ENCODE peak calls at places on chromosomes 16 and 17, in five cellular contexts. U is HepG2, R is H1, O is GM12878, A is K562. Z is an unnamed sample.
A peak's percentile ranks its signal among the peaks of the same experiment; 100 is the strongest.

GRCh38 chr17:78407387-78407990 is 29.0 kb downstream of the PGS1 start:
- DNase-seq in U (no peak), R (no peak), O (no peak), A (no peak), Z (no peak)

GRCh38 chr16:78786635-78787034 is 687.2 kb downstream of the WWOX start:
- DNase-seq in U (no peak), R (no peak), O (no peak), A (no peak), Z (no peak)

GRCh38 chr17:17109231-17109630 is 67.0 kb downstream of the MPRIP start:
- DNase-seq in U (no peak), R (no peak), O (no peak), A (no peak), Z (no peak)

GRCh38 chr17:66763056-66763455 is 71.9 kb upstream of the CACNG5 start:
- DNase-seq in U (no peak), R (no peak), O (no peak), A (no peak), Z (no peak)

GRCh38 chr16:64864232-64864803 is 257.5 kb downstream of the CDH11 start:
- DNase-seq in U (no peak), R (no peak), O (no peak), A (no peak), Z (no peak)

GRCh38 chr17:18854956-18855355 is 3.0 kb upstream of the PRPSAP2 start:
- DNase-seq in U (no peak), R (no peak), O (no peak), A (no peak), Z (no peak)

GRCh38 chr16:9256196-9256595 is 164.8 kb downstream of the HAPSTR1 start:
- DNase-seq in U (peak; percentile 66), R (peak; percentile 58), O (no peak), A (peak; percentile 68), Z (peak; percentile 36)

GRCh38 chr17:18950944-18951905 is 740 bp upstream of the SLC5A10 start:
- DNase-seq in U (no peak), R (no peak), O (no peak), A (peak; percentile 34), Z (no peak)

GRCh38 chr17:6677946-6678345 is 26.4 kb downstream of the C17orf100 start:
- DNase-seq in U (no peak), R (no peak), O (no peak), A (no peak), Z (no peak)

GRCh38 chr16:69501956-69502457 is 63.8 kb upstream of the NFAT5 start:
- DNase-seq in U (peak; percentile 95), R (no peak), O (peak; percentile 63), A (no peak), Z (no peak)

GRCh38 chr17:66466933-66467367 is 164.5 kb downstream of the PRKCA start:
- DNase-seq in U (peak; percentile 92), R (no peak), O (no peak), A (peak; percentile 67), Z (peak; percentile 92)

GRCh38 chr17:1907216-1907631 is 77.4 kb downstream of the RPA1 start:
- DNase-seq in U (no peak), R (no peak), O (no peak), A (no peak), Z (no peak)

GRCh38 chr16:73225983-73226382 is 178.1 kb upstream of the ZFHX3 start:
- DNase-seq in U (no peak), R (no peak), O (no peak), A (no peak), Z (no peak)

DNA sequence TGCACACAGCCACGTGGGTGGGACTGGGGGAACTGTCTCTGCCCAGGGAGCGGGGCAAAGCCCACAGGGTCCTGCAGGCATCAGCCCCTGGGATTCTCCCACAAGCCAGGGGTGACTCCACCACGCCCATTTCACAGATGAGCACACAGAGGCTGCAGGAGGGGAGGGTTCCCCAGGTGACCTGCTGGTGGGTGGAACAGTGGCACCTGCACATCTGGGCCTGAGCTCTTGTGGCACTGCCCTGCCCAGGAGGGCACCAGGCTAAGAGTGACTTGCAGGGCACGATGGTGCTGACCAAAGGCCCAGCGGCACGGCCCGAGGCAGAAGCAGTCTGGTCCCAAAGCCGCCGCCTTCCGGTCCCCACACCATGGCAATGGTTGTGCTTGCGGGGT is 23.9 kb downstream of the PIEZO1 start:
- DNase-seq in U (no peak), R (no peak), O (no peak), A (no peak), Z (no peak)
- H3K4me1 ChIP-seq in U (peaks cover 69% of the 10 kb centered on the region), R (peaks cover 33% of the 10 kb centered on the region), O (no peaks in the 10 kb centered on the region), A (peaks cover 92% of the 10 kb centered on the region), Z (peaks cover 59% of the 10 kb centered on the region)

GRCh38 chr17:44323359-44324091 is 1.1 kb downstream of the SLC25A39 start:
- DNase-seq in U (no peak), R (no peak), O (no peak), A (peak; percentile 32), Z (no peak)

GRCh38 chr17:44321246-44322120 is 3.1 kb downstream of the SLC25A39 start:
- DNase-seq in U (no peak), R (no peak), O (no peak), A (no peak), Z (no peak)

GRCh38 chr17:44322236-44322895 is 2.3 kb downstream of the SLC25A39 start:
- DNase-seq in U (no peak), R (no peak), O (no peak), A (no peak), Z (no peak)

GRCh38 chr17:44324571-44325275 is at the start of gene SLC25A39:
- DNase-seq in U (peak; percentile 85), R (no peak), O (no peak), A (peak; percentile 97), Z (peak; percentile 84)

GRCh38 chr17:44324092-44324570 is 492 bp downstream of the SLC25A39 start:
- DNase-seq in U (no peak), R (no peak), O (no peak), A (peak; percentile 41), Z (no peak)
- TF ChIP-seq CTCF in U (peak; percentile 3), R (no peak), O (no peak), A (no peak), Z (no peak)

DNA sequence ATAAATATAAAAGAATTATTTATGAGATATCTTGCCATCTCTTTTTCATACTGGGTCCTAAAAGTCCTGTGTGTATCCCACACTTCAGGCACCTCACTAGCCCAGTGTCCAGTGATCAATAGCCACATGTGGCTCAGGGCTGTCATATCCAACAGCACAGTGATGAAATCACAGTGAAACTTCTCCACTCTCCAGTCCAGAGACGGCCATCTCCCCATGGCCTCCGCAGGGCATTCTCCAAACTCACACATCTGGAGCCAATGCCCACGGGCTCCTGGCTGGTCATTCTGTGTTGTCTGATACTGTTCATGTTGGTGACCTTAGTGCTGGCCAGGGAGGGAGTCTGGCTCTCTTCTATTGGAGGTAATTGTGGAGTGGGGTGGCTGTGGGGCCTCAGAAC is 125.2 kb upstream of the SDK2 start:
- DNase-seq in U (no peak), R (no peak), O (no peak), A (no peak), Z (no peak)
- TF ChIP-seq SRF in U (no peak), R (no peak), O (no peak), A (no peak), Z (no peak)

GRCh38 chr17:77365584-77366186 is 224.9 kb downstream of the SEC14L1 start:
- DNase-seq in U (no peak), R (no peak), O (no peak), A (peak; percentile 32), Z (peak; percentile 85)
- H3K4me1 ChIP-seq in U (peaks cover 67% of the 10 kb centered on the region), R (peaks cover 17% of the 10 kb centered on the region), O (peaks cover 23% of the 10 kb centered on the region), A (peaks cover 64% of the 10 kb centered on the region), Z (peaks cover 70% of the 10 kb centered on the region)

DNA sequence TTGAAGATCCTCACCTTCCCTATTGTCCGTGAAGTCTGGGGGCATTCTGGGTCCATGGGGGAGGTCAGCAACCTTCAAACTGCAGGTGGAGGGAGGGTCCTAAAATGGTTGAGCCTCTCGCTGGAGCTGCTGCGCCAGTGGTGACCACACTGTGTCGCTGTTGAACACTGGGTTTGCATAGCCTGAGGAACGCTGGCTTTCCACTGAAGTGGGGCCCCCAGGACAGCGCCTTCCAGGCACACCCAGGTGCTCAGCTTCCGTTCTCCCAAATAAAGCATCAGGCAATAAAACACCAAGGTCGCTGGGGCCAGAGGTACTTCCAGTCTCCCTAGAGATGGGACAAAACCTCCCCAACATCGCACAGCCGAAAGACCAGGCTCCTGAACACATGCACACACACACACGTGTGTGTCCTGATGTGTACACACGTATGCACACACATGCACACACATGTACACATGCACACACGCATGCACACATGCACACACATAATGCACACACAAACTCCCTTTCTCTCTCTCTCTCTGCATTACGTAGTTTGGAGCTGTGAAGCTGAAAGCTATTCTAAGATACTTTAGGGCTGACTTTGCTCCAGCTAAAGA is 120.6 kb downstream of the IRF8 start:
- DNase-seq in U (no peak), R (peak; percentile 21), O (no peak), A (peak; percentile 28), Z (no peak)
- TF ChIP-seq CTCF in U (peak; percentile 38), R (peak; percentile 73), O (peak; percentile 32), A (peak; percentile 39), Z (peak; percentile 63)

GRCh38 chr16:89200850-89201466 is 621 bp upstream of the SLC22A31 start:
- DNase-seq in U (no peak), R (no peak), O (no peak), A (no peak), Z (no peak)

GRCh38 chr16:89199241-89200123 is 855 bp downstream of the SLC22A31 start:
- DNase-seq in U (no peak), R (no peak), O (no peak), A (no peak), Z (no peak)

GRCh38 chr16:89198417-89199240 is 1.7 kb downstream of the SLC22A31 start:
- DNase-seq in U (no peak), R (no peak), O (no peak), A (no peak), Z (no peak)

GRCh38 chr16:89201467-89202377 is 1.4 kb upstream of the SLC22A31 start:
- DNase-seq in U (peak; percentile 78), R (peak; percentile 53), O (no peak), A (peak; percentile 88), Z (peak; percentile 84)

GRCh38 chr16:89200124-89200849 is at the start of gene SLC22A31:
- DNase-seq in U (peak; percentile 70), R (no peak), O (no peak), A (no peak), Z (no peak)
- TF ChIP-seq SRF in U (no peak), R (no peak), O (no peak), A (no peak), Z (no peak)

GRCh38 chr16:89467382-89467781 is 23.0 kb downstream of the ANKRD11 start:
- DNase-seq in U (no peak), R (no peak), O (no peak), A (no peak), Z (no peak)

GRCh38 chr16:89473136-89473712 is 17.1 kb downstream of the ANKRD11 start:
- DNase-seq in U (no peak), R (no peak), O (no peak), A (no peak), Z (no peak)

GRCh38 chr16:89473791-89474414 is 16.5 kb downstream of the ANKRD11 start:
- DNase-seq in U (no peak), R (no peak), O (no peak), A (no peak), Z (no peak)

GRCh38 chr16:89472711-89473075 is 17.7 kb downstream of the ANKRD11 start:
- DNase-seq in U (peak; percentile 51), R (no peak), O (no peak), A (no peak), Z (no peak)

DNA sequence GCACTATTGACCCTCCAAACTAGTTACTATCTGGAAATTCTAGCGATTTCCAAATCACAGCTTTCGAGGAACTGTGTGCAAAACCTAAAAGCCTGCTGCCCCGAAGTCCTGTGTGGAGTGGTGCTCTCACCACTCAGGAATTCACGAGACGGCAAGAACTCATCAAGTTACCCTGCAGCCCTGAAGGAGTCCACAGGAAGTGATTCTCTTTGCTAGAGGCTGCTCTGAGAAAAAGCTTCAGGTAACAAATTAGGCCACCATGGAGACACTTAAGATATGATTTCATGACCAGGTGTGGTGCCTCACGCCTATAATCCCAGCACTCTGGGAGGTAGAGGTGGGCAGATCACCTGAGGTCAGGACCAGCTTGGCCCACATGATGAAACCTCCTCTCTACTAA is 19.1 kb downstream of the ANKRD11 start:
- DNase-seq in U (no peak), R (no peak), O (no peak), A (no peak), Z (no peak)
- H3K4me1 ChIP-seq in U (peaks cover 59% of the 10 kb centered on the region), R (peaks cover 8% of the 10 kb centered on the region), O (peaks cover 10% of the 10 kb centered on the region), A (peaks cover 23% of the 10 kb centered on the region), Z (peaks cover 54% of the 10 kb centered on the region)

Z was measured in HCT116.